ENCODE peak calls at places on chromosomes 13 and 19, in six cellular contexts. B, Z, T, D, E and L are unnamed samples.

GRCh38 chr19:4877753-4878490 is 10.5 kb upstream of the PLIN3 start:
- DNase-seq in Z (no peak), T (no peak), D (no peak), B (no peak), E (peak; percentile 86), L (no peak)

GRCh38 chr13:35763805-35764170 is 287.3 kb upstream of the MAB21L1 start:
- DNase-seq in T (no peak), E (no peak), D (no peak), B (no peak), Z (peak; percentile 59), L (no peak)

GRCh38 chr19:44602071-44602470 is 11.3 kb upstream of the IGSF23 start:
- DNase-seq in B (no peak), E (no peak), D (no peak), Z (no peak), T (no peak), L (no peak)

GRCh38 chr13:25420161-25420560 is 48.4 kb downstream of the ATP8A2 start:
- DNase-seq in B (no peak), E (no peak), D (no peak), Z (no peak), T (no peak), L (no peak)

GRCh38 chr13:101331731-101332130 is 84.6 kb downstream of the NALCN start:
- DNase-seq in E (no peak), D (no peak), B (no peak), T (no peak), Z (no peak), L (no peak)

GRCh38 chr19:19445911-19446361 is 40.5 kb downstream of the GATAD2A start:
- DNase-seq in B (no peak), D (no peak), T (no peak), Z (no peak), E (no peak), L (peak; percentile 64)

GRCh38 chr19:37304884-37305255 is 66.0 kb upstream of the ZNF527 start:
- DNase-seq in Z (no peak), B (no peak), T (no peak), D (no peak), E (no peak), L (no peak)

GRCh38 chr13:110322126-110322827 is 15.2 kb downstream of the COL4A2 start:
- DNase-seq in D (no peak), Z (no peak), T (no peak), E (peak; percentile 13), B (no peak), L (no peak)

GRCh38 chr13:29756506-29756905 is 93.9 kb downstream of the UBL3 start:
- DNase-seq in E (no peak), T (no peak), B (no peak), D (peak; percentile 28), Z (peak; percentile 36), L (no peak)

GRCh38 chr19:14004619-14005380 is 1.3 kb downstream of the RFX1 start:
- DNase-seq in D (no peak), E (peak; percentile 83), Z (peak; percentile 42), T (no peak), B (no peak), L (no peak)

GRCh38 chr19:49758292-49758691 is 4.8 kb downstream of the TSKS start:
- DNase-seq in Z (peak; percentile 61), D (peak; percentile 36), E (no peak), B (no peak), T (no peak), L (no peak)

GRCh38 chr13:38872693-38873092 is 117.9 kb downstream of the STOML3 start:
- DNase-seq in B (peak; percentile 16), D (peak; percentile 46), T (peak; percentile 69), E (no peak), Z (peak; percentile 21), L (peak; percentile 67)

GRCh38 chr13:63206431-63206830 is 1790.8 kb upstream of the PCDH20 start:
- DNase-seq in B (no peak), T (no peak), E (no peak), D (peak; percentile 24), Z (no peak), L (no peak)

GRCh38 chr13:67224148-67224846 is 5.8 kb downstream of the PCDH9 start:
- DNase-seq in D (peak; percentile 90), Z (peak; percentile 67), T (peak; percentile 64), E (peak; percentile 54), B (peak; percentile 43), L (peak; percentile 67)

GRCh38 chr13:101307181-101307701 is 109.1 kb downstream of the NALCN start:
- DNase-seq in Z (peak; percentile 97), T (no peak), E (no peak), B (no peak), D (peak; percentile 61), L (no peak)

GRCh38 chr13:98997051-98997730 is 19.3 kb upstream of the DOCK9 start:
- DNase-seq in E (no peak), B (no peak), T (no peak), D (no peak), Z (peak; percentile 19), L (no peak)

GRCh38 chr19:35498220-35498619 is 8.0 kb upstream of the KRTDAP start:
- DNase-seq in D (no peak), T (no peak), Z (no peak), E (no peak), B (no peak), L (no peak)

GRCh38 chr13:91450913-91451312 is 52.5 kb downstream of the GPC5 start:
- DNase-seq in B (no peak), Z (no peak), D (no peak), E (no peak), T (no peak), L (no peak)

GRCh38 chr19:12913011-12913561 is 6.0 kb downstream of the SYCE2 start:
- DNase-seq in D (peak; percentile 80), Z (peak; percentile 58), T (no peak), B (peak; percentile 61), E (peak; percentile 85), L (no peak)

GRCh38 chr19:2607712-2608601 is 94.5 kb downstream of the GNG7 start:
- DNase-seq in D (no peak), Z (no peak), E (no peak), T (no peak), B (no peak), L (peak; percentile 99)

GRCh38 chr13:39765801-39766463 is 110.5 kb downstream of the COG6 start:
- DNase-seq in Z (peak; percentile 56), E (peak; percentile 88), T (peak; percentile 20), B (peak; percentile 51), D (peak; percentile 39), L (peak; percentile 52)

GRCh38 chr13:101996906-101997408 is 404.9 kb downstream of the FGF14 start:
- DNase-seq in B (no peak), E (no peak), D (no peak), T (no peak), Z (no peak), L (no peak)

GRCh38 chr19:5065717-5066116 is 96.8 kb downstream of the KDM4B start:
- DNase-seq in B (no peak), E (no peak), T (no peak), D (no peak), Z (no peak), L (no peak)

GRCh38 chr19:28428644-28429348 is 784.2 kb downstream of the UQCRFS1 start:
- DNase-seq in E (no peak), Z (no peak), B (no peak), D (no peak), T (no peak), L (no peak)

GRCh38 chr13:113064000-113064533 is 41.5 kb upstream of the F7 start:
- DNase-seq in E (no peak), D (no peak), T (no peak), B (no peak), Z (no peak), L (no peak)

DNA sequence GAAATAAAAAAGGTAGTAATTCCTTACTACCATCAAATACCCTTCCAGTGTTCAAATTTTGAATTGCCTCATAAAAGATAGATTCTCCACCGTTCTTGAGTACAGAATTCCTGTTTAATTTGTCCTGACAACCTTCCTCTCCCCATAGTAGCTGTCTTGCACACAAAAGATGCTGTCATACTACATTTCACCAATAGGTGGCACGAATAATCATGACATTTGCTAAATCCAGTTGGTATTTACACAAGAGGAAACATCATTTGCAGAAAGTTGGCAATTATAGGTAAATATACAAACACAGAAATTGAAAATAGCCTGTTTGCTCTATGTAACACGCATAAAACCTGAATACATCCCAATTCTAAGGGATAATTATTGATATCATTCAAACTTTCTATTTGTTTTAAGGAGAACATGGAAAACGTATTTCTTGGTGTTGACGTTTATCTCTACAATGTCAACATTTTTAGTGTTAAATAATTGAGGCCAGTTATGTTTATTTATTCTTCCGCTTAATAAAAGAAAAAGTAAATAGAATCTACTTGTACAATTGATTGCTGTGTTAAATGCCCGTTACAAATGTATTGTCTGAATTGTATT is 58.3 kb upstream of the CLDN10 start:
- DNase-seq in Z (peak; percentile 63), T (peak; percentile 52), B (no peak), E (no peak), D (peak; percentile 76), L (no peak)
- TF ChIP-seq CTCF in Z (peak; percentile 85), T (peak; percentile 86), B (peak; percentile 30), E (peak; percentile 36), D (peak; percentile 57), L (peak; percentile 86)

GRCh38 chr19:29945017-29945416 is 3.0 kb downstream of the URI1 start:
- DNase-seq in D (no peak), E (no peak), B (no peak), Z (no peak), T (no peak), L (no peak)

GRCh38 chr19:29946645-29947044 is 4.6 kb downstream of the URI1 start:
- DNase-seq in T (no peak), E (no peak), D (no peak), B (no peak), Z (no peak), L (no peak)

GRCh38 chr19:29945433-29945832 is 3.4 kb downstream of the URI1 start:
- DNase-seq in Z (no peak), D (peak; percentile 49), E (no peak), T (no peak), B (no peak), L (no peak)

GRCh38 chr19:29944415-29945012 is 2.5 kb downstream of the URI1 start:
- DNase-seq in Z (no peak), E (no peak), T (no peak), B (no peak), D (no peak), L (no peak)

DNA sequence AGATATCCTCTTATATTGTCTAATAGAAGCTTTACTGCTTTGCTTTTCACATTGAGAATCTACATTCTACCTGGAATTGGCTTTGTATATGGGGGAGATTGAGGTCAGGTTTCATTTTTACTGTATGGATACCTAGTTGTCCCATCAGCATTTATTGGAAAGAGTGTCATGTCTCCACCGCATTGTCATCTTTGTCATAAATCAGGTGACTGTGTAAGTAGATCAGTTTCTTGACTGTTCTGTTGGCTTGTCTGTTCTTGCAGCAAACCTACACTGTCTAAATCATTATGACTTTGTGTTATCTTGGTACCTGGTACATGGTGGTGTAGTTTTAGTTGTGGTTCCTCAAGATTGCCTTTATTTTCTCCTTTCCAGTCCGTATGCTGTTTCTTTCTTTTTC is 5.8 kb downstream of the URI1 start:
- DNase-seq in D (no peak), E (no peak), B (no peak), Z (no peak), T (no peak), L (no peak)
- TF ChIP-seq CTCF in D (no peak), E (no peak), B (no peak), Z (no peak), T (no peak), L (no peak)

GRCh38 chr19:8988204-8988603 is 22.0 kb downstream of the MUC16 start:
- DNase-seq in D (no peak), B (no peak), Z (no peak), T (no peak), E (no peak), L (peak; percentile 61)
- TF ChIP-seq CTCF in D (no peak), B (no peak), Z (no peak), T (peak; percentile 25), E (no peak), L (peak; percentile 20)

GRCh38 chr13:27730191-27730590 is 62.1 kb upstream of the GSX1 start:
- DNase-seq in B (no peak), D (no peak), E (no peak), Z (no peak), T (no peak), L (no peak)

GRCh38 chr13:27728271-27728670 is 64.0 kb upstream of the GSX1 start:
- DNase-seq in D (no peak), Z (no peak), E (no peak), B (no peak), T (peak; percentile 54), L (no peak)
- TF ChIP-seq CTCF in D (no peak), Z (no peak), E (no peak), B (no peak), T (no peak), L (no peak)